ENCODE peak calls at places on chromosomes 13 and 19, in eight cellular contexts. One of them, this sample, is unnamed.

GRCh38 chr13:30026093-30026492 is 175.7 kb upstream of the UBL3 start:
- DNase-seq in activated gamma-delta T cell treated with anti-CD3 and anti-CD28 coated beads, Interleukin-2, amount 50 U/mL, for 16 hours: no peak
- DNase-seq in LHCN-M2: peak; percentile 77
- DNase-seq in AG04450: peak; percentile 57
- DNase-seq in kidney glomerular epithelial cell: peak; percentile 18
- DNase-seq in immature natural killer cell: no peak
- DNase-seq in pulmonary artery endothelial cell: no peak
- DNase-seq in HT-29: no peak
- DNase-seq in this sample: peak; percentile 85

GRCh38 chr13:31114641-31115040 is 47.1 kb downstream of the HSPH1 start:
- DNase-seq in pulmonary artery endothelial cell: no peak
- DNase-seq in LHCN-M2: no peak
- DNase-seq in immature natural killer cell: no peak
- DNase-seq in AG04450: no peak
- DNase-seq in HT-29: no peak
- DNase-seq in activated gamma-delta T cell treated with anti-CD3 and anti-CD28 coated beads, Interleukin-2, amount 50 U/mL, for 16 hours: no peak
- DNase-seq in kidney glomerular epithelial cell: no peak
- DNase-seq in this sample: no peak

GRCh38 chr13:36447501-36447900 is 15.2 kb downstream of the CCNA1 start:
- DNase-seq in activated gamma-delta T cell treated with anti-CD3 and anti-CD28 coated beads, Interleukin-2, amount 50 U/mL, for 16 hours: no peak
- DNase-seq in kidney glomerular epithelial cell: no peak
- DNase-seq in immature natural killer cell: no peak
- DNase-seq in AG04450: no peak
- DNase-seq in pulmonary artery endothelial cell: no peak
- DNase-seq in HT-29: no peak
- DNase-seq in LHCN-M2: no peak
- DNase-seq in this sample: no peak

GRCh38 chr13:41802684-41803554 is 158.0 kb downstream of the VWA8 start:
- DNase-seq in LHCN-M2: peak; percentile 71
- DNase-seq in HT-29: no peak
- DNase-seq in pulmonary artery endothelial cell: no peak
- DNase-seq in activated gamma-delta T cell treated with anti-CD3 and anti-CD28 coated beads, Interleukin-2, amount 50 U/mL, for 16 hours: no peak
- DNase-seq in AG04450: peak; percentile 15
- DNase-seq in kidney glomerular epithelial cell: peak; percentile 13
- DNase-seq in immature natural killer cell: no peak
- DNase-seq in this sample: peak; percentile 84

GRCh38 chr13:113774177-113775107 is 15.4 kb downstream of the TMEM255B start:
- DNase-seq in pulmonary artery endothelial cell: peak; percentile 77
- DNase-seq in immature natural killer cell: no peak
- DNase-seq in AG04450: no peak
- DNase-seq in kidney glomerular epithelial cell: no peak
- DNase-seq in LHCN-M2: peak; percentile 70
- DNase-seq in HT-29: no peak
- DNase-seq in activated gamma-delta T cell treated with anti-CD3 and anti-CD28 coated beads, Interleukin-2, amount 50 U/mL, for 16 hours: no peak
- DNase-seq in this sample: peak; percentile 84

GRCh38 chr19:14333101-14333871 is 48.0 kb upstream of the ADGRE5 start:
- DNase-seq in kidney glomerular epithelial cell: no peak
- DNase-seq in AG04450: no peak
- DNase-seq in activated gamma-delta T cell treated with anti-CD3 and anti-CD28 coated beads, Interleukin-2, amount 50 U/mL, for 16 hours: no peak
- DNase-seq in pulmonary artery endothelial cell: no peak
- DNase-seq in HT-29: peak; percentile 12
- DNase-seq in LHCN-M2: peak; percentile 12
- DNase-seq in immature natural killer cell: no peak
- DNase-seq in this sample: no peak

GRCh38 chr13:47628666-47629065 is 372.4 kb downstream of the SUCLA2 start:
- DNase-seq in kidney glomerular epithelial cell: peak; percentile 56
- DNase-seq in AG04450: no peak
- DNase-seq in immature natural killer cell: no peak
- DNase-seq in activated gamma-delta T cell treated with anti-CD3 and anti-CD28 coated beads, Interleukin-2, amount 50 U/mL, for 16 hours: no peak
- DNase-seq in LHCN-M2: peak; percentile 90
- DNase-seq in HT-29: no peak
- DNase-seq in pulmonary artery endothelial cell: no peak
- DNase-seq in this sample: peak; percentile 78

GRCh38 chr19:48490980-48491792 is 20.4 kb downstream of the LMTK3 start:
- DNase-seq in LHCN-M2: no peak
- DNase-seq in immature natural killer cell: peak; percentile 52
- DNase-seq in HT-29: peak; percentile 74
- DNase-seq in kidney glomerular epithelial cell: no peak
- DNase-seq in activated gamma-delta T cell treated with anti-CD3 and anti-CD28 coated beads, Interleukin-2, amount 50 U/mL, for 16 hours: peak; percentile 46
- DNase-seq in AG04450: no peak
- DNase-seq in pulmonary artery endothelial cell: no peak
- DNase-seq in this sample: no peak

GRCh38 chr13:42272115-42272756 is at the start of gene AKAP11:
- DNase-seq in activated gamma-delta T cell treated with anti-CD3 and anti-CD28 coated beads, Interleukin-2, amount 50 U/mL, for 16 hours: peak; percentile 24
- DNase-seq in AG04450: no peak
- DNase-seq in LHCN-M2: peak; percentile 43
- DNase-seq in pulmonary artery endothelial cell: peak; percentile 3
- DNase-seq in HT-29: peak; percentile 58
- DNase-seq in kidney glomerular epithelial cell: peak; percentile 69
- DNase-seq in immature natural killer cell: peak; percentile 63
- DNase-seq in this sample: peak; percentile 47

GRCh38 chr13:101785858-101786257 is 333.4 kb downstream of the ITGBL1 start:
- DNase-seq in HT-29: peak; percentile 66
- DNase-seq in immature natural killer cell: no peak
- DNase-seq in LHCN-M2: peak; percentile 24
- DNase-seq in kidney glomerular epithelial cell: peak; percentile 12
- DNase-seq in AG04450: no peak
- DNase-seq in pulmonary artery endothelial cell: no peak
- DNase-seq in activated gamma-delta T cell treated with anti-CD3 and anti-CD28 coated beads, Interleukin-2, amount 50 U/mL, for 16 hours: no peak
- DNase-seq in this sample: peak; percentile 39

GRCh38 chr13:73722120-73722519 is 412.1 kb downstream of the KLF12 start:
- DNase-seq in immature natural killer cell: no peak
- DNase-seq in activated gamma-delta T cell treated with anti-CD3 and anti-CD28 coated beads, Interleukin-2, amount 50 U/mL, for 16 hours: no peak
- DNase-seq in kidney glomerular epithelial cell: peak; percentile 86
- DNase-seq in pulmonary artery endothelial cell: no peak
- DNase-seq in LHCN-M2: peak; percentile 63
- DNase-seq in AG04450: peak; percentile 8
- DNase-seq in HT-29: peak; percentile 79
- DNase-seq in this sample: peak; percentile 81

GRCh38 chr13:112781287-112781686 is 91.4 kb downstream of the ATP11A start:
- DNase-seq in AG04450: no peak
- DNase-seq in immature natural killer cell: no peak
- DNase-seq in pulmonary artery endothelial cell: no peak
- DNase-seq in kidney glomerular epithelial cell: no peak
- DNase-seq in activated gamma-delta T cell treated with anti-CD3 and anti-CD28 coated beads, Interleukin-2, amount 50 U/mL, for 16 hours: no peak
- DNase-seq in LHCN-M2: no peak
- DNase-seq in HT-29: no peak
- DNase-seq in this sample: no peak